ENCODE peak calls at places on chromosomes 2 and 18, in ten cellular contexts. T is A549, M is Panc1, R is left ventricle myocardium inferior, O is tibial artery, K is bronchial epithelial cell, C is BJ, V is transverse colon, U is mucosa of descending colon, J is pancreas. B is an unnamed sample.

GRCh38 chr18:13640266-13640860 is 86.0 kb downstream of the FAM210A start:
- DNase-seq in T (no peak), M (no peak), R (no peak), O (no peak), K (no peak), C (no peak), V (no peak), U (no peak), J (no peak), B (no peak)

GRCh38 chr2:134144651-134145050 is 109.2 kb upstream of the MGAT5 start:
- DNase-seq in T (no peak), M (no peak), R (no peak), O (no peak), K (no peak), C (no peak), V (no peak), U (no peak), J (no peak), B (no peak)

GRCh38 chr2:60963176-60963575 is 54.3 kb upstream of the PEX13 start:
- DNase-seq in T (no peak), M (no peak), R (no peak), O (no peak), K (no peak), C (no peak), V (no peak), U (no peak), J (no peak), B (no peak)

GRCh38 chr2:3094999-3095958 is 282.3 kb downstream of the EIPR1 start:
- DNase-seq in T (no peak), M (no peak), R (no peak), O (no peak), K (no peak), C (no peak), V (no peak), U (no peak), J (no peak), B (no peak)

GRCh38 chr2:144078802-144079386 is 441.0 kb downstream of the ZEB2 start:
- DNase-seq in T (no peak), M (no peak), R (no peak), O (no peak), K (no peak), C (no peak), V (no peak), U (no peak), J (no peak), B (no peak)

GRCh38 chr2:48415765-48416515 is 114.0 kb upstream of the STON1 start:
- DNase-seq in T (no peak), M (no peak), R (no peak), O (no peak), K (no peak), C (no peak), V (no peak), U (no peak), J (no peak), B (peak)

GRCh38 chr2:233361298-233361697 is 7.0 kb downstream of the DGKD start:
- DNase-seq in T (no peak), M (no peak), R (no peak), O (no peak), K (no peak), C (no peak), V (no peak), U (no peak), J (no peak), B (no peak)

GRCh38 chr18:43627833-43628370 is 350.6 kb upstream of the SYT4 start:
- DNase-seq in T (no peak), M (no peak), R (no peak), O (no peak), K (no peak), C (no peak), V (no peak), U (no peak), J (no peak), B (no peak)

GRCh38 chr2:168766600-168766999 is 35.8 kb upstream of the NOSTRIN start:
- DNase-seq in T (no peak), M (no peak), R (no peak), O (no peak), K (peak), C (no peak), V (no peak), U (no peak), J (no peak), B (no peak)

GRCh38 chr2:20490300-20491181 is 43.7 kb downstream of the RHOB start:
- DNase-seq in T (no peak), M (no peak), R (peak), O (peak), K (peak), C (no peak), V (peak), U (no peak), J (no peak), B (peak)

GRCh38 chr2:109351164-109351756 is 222.3 kb downstream of the SH3RF3 start:
- DNase-seq in T (no peak), M (no peak), R (peak), O (peak), K (peak), C (peak), V (peak), U (no peak), J (no peak), B (peak)

GRCh38 chr2:165277295-165277694 is 38.1 kb downstream of the SCN2A start:
- DNase-seq in T (no peak), M (no peak), R (no peak), O (no peak), K (peak), C (no peak), V (no peak), U (no peak), J (no peak), B (no peak)

GRCh38 chr2:79114797-79115494 is 5.3 kb upstream of the REG1A start:
- DNase-seq in T (no peak), M (no peak), R (no peak), O (no peak), K (no peak), C (no peak), V (no peak), U (no peak), J (no peak), B (no peak)

GRCh38 chr2:12300019-12300602 is 416.6 kb upstream of the TRIB2 start:
- DNase-seq in T (no peak), M (no peak), R (no peak), O (no peak), K (peak), C (no peak), V (no peak), U (no peak), J (no peak), B (peak)

GRCh38 chr2:43131051-43131889 is 95.1 kb downstream of the ZFP36L2 start:
- DNase-seq in T (peak), M (peak), R (peak), O (peak), K (peak), C (peak), V (peak), U (peak), J (no peak), B (peak)

GRCh38 chr2:42463570-42463969 is 30.2 kb downstream of the KCNG3 start:
- DNase-seq in T (no peak), M (no peak), R (no peak), O (no peak), K (no peak), C (no peak), V (no peak), U (no peak), J (no peak), B (no peak)

GRCh38 chr2:209094221-209094620 is 329.6 kb upstream of the MAP2 start:
- DNase-seq in T (no peak), M (no peak), R (no peak), O (no peak), K (no peak), C (no peak), V (no peak), U (no peak), J (no peak), B (no peak)

GRCh38 chr18:39604836-39605235 is 2039.2 kb upstream of the CELF4 start:
- DNase-seq in T (no peak), M (no peak), R (no peak), O (no peak), K (peak), C (no peak), V (no peak), U (no peak), J (no peak), B (peak)

GRCh38 chr18:8711736-8712135 is 6.4 kb downstream of the MTCL1 start:
- DNase-seq in T (no peak), M (no peak), R (no peak), O (no peak), K (no peak), C (no peak), V (no peak), U (no peak), J (no peak), B (no peak)

GRCh38 chr2:98607104-98607503 is 1.2 kb downstream of the COA5 start:
- DNase-seq in T (no peak), M (no peak), R (no peak), O (no peak), K (no peak), C (no peak), V (no peak), U (no peak), J (no peak), B (no peak)

GRCh38 chr2:53859354-53860159 is at the start of gene GPR75:
- DNase-seq in T (no peak), M (no peak), R (peak), O (no peak), K (peak), C (no peak), V (no peak), U (peak), J (peak), B (peak)

GRCh38 chr2:119248311-119248710 is 24.7 kb downstream of the STEAP3 start:
- DNase-seq in T (no peak), M (no peak), R (no peak), O (no peak), K (peak), C (no peak), V (no peak), U (no peak), J (no peak), B (peak)

GRCh38 chr2:234146087-234146826 is 95.8 kb downstream of the SPP2 start:
- DNase-seq in T (no peak), M (no peak), R (no peak), O (no peak), K (peak), C (peak), V (no peak), U (no peak), J (no peak), B (peak)

GRCh38 chr18:41767960-41768359 is 187.1 kb upstream of the PIK3C3 start:
- DNase-seq in T (no peak), M (no peak), R (no peak), O (no peak), K (peak), C (no peak), V (no peak), U (no peak), J (no peak), B (peak)

GRCh38 chr2:174835797-174836255 is 71.6 kb upstream of the CHRNA1 start:
- DNase-seq in T (no peak), M (no peak), R (no peak), O (no peak), K (peak), C (peak), V (no peak), U (no peak), J (no peak), B (peak)

GRCh38 chr2:158786897-158787296 is 8.2 kb upstream of the DAPL1 start:
- DNase-seq in T (no peak), M (no peak), R (no peak), O (no peak), K (no peak), C (no peak), V (no peak), U (no peak), J (no peak), B (no peak)

GRCh38 chr2:191646612-191646902 is 31.4 kb upstream of the NABP1 start:
- DNase-seq in T (no peak), M (no peak), R (no peak), O (no peak), K (peak), C (no peak), V (no peak), U (no peak), J (no peak), B (peak)

GRCh38 chr2:232441147-232441651 is 14.8 kb upstream of the ALPI start:
- DNase-seq in T (no peak), M (no peak), R (no peak), O (no peak), K (no peak), C (no peak), V (no peak), U (no peak), J (no peak), B (no peak)

GRCh38 chr2:219469186-219469724 is 29.4 kb upstream of the GMPPA start:
- DNase-seq in T (peak), M (no peak), R (no peak), O (no peak), K (peak), C (no peak), V (no peak), U (peak), J (no peak), B (peak)

DNA sequence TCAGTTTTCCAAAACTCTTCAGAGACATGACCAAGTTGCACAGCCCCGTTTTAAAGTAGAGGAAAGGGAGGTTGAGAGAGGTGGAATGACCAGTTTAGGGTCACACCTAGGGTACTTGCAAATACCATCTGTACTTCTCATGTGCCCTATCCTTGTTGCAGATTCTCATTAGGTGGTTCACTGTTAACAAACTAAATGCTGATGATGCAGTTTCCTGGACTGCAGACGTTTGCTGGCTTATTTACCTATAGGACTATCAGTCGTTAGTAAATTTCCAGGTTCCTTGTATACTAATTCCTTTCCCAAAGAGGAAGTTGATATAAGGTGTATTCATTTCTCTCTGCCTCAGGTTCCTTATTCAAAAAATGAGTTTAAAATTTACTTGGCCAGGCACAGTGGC is 1.4 kb downstream of the FARP2 start:
- DNase-seq in T (no peak), M (no peak), R (no peak), O (no peak), K (peak), C (no peak), V (no peak), U (no peak), J (no peak), B (no peak)
- H3K4me3 ChIP-seq in T (peak), M (peak), R (peak), O (peak), K (no peak), C (peak), V (no peak), U (no peak), J (no peak), B (peak)

DNA sequence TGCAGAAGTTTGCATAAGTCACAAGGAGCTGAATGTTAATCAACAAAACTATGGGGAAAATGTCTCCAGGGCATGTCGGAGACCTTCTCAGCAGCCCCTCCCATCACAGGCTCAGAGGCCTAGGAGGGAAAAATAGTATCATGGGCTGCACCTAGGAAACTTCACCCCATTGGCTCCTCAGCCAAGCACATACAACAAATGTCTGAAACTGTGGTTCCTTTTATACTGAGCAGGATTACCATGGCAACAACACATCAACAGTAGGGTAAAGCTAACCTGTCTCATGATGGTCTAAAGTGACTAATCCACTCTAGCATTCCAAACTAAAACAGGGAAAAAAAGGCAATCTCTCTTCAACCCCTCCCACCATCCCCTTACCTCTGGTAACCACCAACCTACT is 3.2 kb upstream of the NEMP2 start:
- DNase-seq in T (no peak), M (no peak), R (no peak), O (no peak), K (no peak), C (no peak), V (no peak), U (no peak), J (no peak), B (peak)
- TF ChIP-seq CTCF in T (no peak), M (no peak), R (no peak), O (no peak), K (no peak), C (no peak), V (no peak), U (no peak), J (no peak), B (no peak)

GRCh38 chr18:64405161-64405560 is 256.3 kb upstream of the LINC00305 start:
- DNase-seq in T (no peak), M (no peak), R (no peak), O (no peak), K (peak), C (no peak), V (no peak), U (no peak), J (no peak), B (peak)

GRCh38 chr18:64410685-64411084 is 261.8 kb upstream of the LINC00305 start:
- DNase-seq in T (no peak), M (no peak), R (no peak), O (no peak), K (no peak), C (no peak), V (no peak), U (no peak), J (no peak), B (no peak)

GRCh38 chr18:64407606-64408005 is 258.7 kb upstream of the LINC00305 start:
- DNase-seq in T (no peak), M (no peak), R (no peak), O (no peak), K (no peak), C (no peak), V (no peak), U (no peak), J (no peak), B (no peak)

GRCh38 chr18:64403784-64404498 is 255.1 kb upstream of the LINC00305 start:
- DNase-seq in T (no peak), M (no peak), R (no peak), O (no peak), K (peak), C (no peak), V (no peak), U (no peak), J (no peak), B (no peak)

DNA sequence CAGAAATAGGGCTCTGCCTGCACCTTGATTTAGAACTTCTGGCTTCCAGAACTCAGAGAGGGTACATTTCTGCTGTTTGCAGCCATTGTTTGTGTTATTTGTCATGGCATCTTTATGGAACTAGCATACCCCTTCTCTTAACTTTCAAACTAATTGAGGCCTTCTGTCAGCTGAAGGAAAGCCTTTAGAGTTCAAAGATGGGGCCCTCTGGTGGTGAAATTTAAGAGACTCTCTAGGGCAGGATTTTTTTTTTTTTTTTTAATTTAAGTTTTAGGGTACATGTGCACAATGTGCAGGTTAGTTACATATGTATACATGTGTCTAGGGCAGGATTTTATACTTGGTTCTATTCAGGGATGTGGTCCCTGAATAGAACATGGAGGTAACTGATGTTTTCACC is 260.6 kb upstream of the LINC00305 start:
- DNase-seq in T (no peak), M (no peak), R (no peak), O (no peak), K (peak), C (no peak), V (no peak), U (no peak), J (no peak), B (peak)
- H3K4me3 ChIP-seq in T (no peak), M (no peak), R (no peak), O (no peak), K (no peak), C (no peak), V (no peak), U (no peak), J (no peak), B (no peak)

DNA sequence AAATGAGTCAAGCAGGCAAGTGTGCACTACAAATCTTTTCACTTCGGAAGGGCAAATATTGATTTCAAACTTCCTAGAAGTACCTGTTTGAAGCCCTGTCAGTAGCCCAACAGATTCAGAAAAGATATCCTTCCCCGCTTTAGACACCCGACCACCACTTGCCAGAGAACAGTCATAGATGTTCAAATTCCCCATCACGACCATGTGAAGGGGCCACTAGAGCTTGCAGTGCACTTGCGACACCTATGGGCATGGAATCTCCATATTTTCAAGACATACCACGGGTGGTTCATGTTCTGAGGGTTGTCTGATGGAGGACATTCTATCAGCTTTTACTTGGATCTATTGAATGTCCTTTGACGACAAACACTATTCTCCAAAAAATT is 23.8 kb downstream of the GNLY start:
- DNase-seq in T (no peak), M (no peak), R (no peak), O (no peak), K (no peak), C (no peak), V (no peak), U (no peak), J (no peak), B (no peak)
- TF ChIP-seq CTCF in T (peak), M (no peak), R (no peak), O (no peak), K (peak), C (no peak), V (no peak), U (no peak), J (no peak), B (no peak)

GRCh38 chr2:44802409-44803099 is 138.9 kb upstream of the SIX3 start:
- DNase-seq in T (no peak), M (no peak), R (no peak), O (no peak), K (no peak), C (no peak), V (no peak), U (no peak), J (no peak), B (no peak)

GRCh38 chr2:44805836-44806235 is 135.7 kb upstream of the SIX3 start:
- DNase-seq in T (no peak), M (no peak), R (no peak), O (no peak), K (no peak), C (no peak), V (no peak), U (no peak), J (no peak), B (no peak)

GRCh38 chr2:44805391-44805790 is 136.1 kb upstream of the SIX3 start:
- DNase-seq in T (no peak), M (no peak), R (no peak), O (no peak), K (no peak), C (no peak), V (no peak), U (no peak), J (no peak), B (no peak)

GRCh38 chr2:44803100-44803424 is 138.4 kb upstream of the SIX3 start:
- DNase-seq in T (no peak), M (no peak), R (no peak), O (no peak), K (no peak), C (no peak), V (no peak), U (no peak), J (no peak), B (no peak)

GRCh38 chr2:44804406-44805235 is 136.9 kb upstream of the SIX3 start:
- DNase-seq in T (no peak), M (no peak), R (no peak), O (no peak), K (no peak), C (no peak), V (no peak), U (no peak), J (no peak), B (no peak)
- H3K4me3 ChIP-seq in T (no peak), M (no peak), R (no peak), O (no peak), K (no peak), C (no peak), V (no peak), U (no peak), J (no peak), B (no peak)

GRCh38 chr2:97355176-97355575 is 234.5 kb downstream of the ANKRD36B start:
- DNase-seq in T (no peak), M (no peak), R (no peak), O (no peak), K (no peak), C (no peak), V (no peak), U (no peak), J (no peak), B (no peak)

GRCh38 chr2:97360202-97360601 is 229.5 kb downstream of the ANKRD36B start:
- DNase-seq in T (no peak), M (no peak), R (no peak), O (no peak), K (no peak), C (no peak), V (no peak), U (no peak), J (no peak), B (no peak)

GRCh38 chr2:97354576-97354975 is 235.1 kb downstream of the ANKRD36B start:
- DNase-seq in T (no peak), M (no peak), R (no peak), O (no peak), K (no peak), C (no peak), V (no peak), U (no peak), J (no peak), B (no peak)

DNA sequence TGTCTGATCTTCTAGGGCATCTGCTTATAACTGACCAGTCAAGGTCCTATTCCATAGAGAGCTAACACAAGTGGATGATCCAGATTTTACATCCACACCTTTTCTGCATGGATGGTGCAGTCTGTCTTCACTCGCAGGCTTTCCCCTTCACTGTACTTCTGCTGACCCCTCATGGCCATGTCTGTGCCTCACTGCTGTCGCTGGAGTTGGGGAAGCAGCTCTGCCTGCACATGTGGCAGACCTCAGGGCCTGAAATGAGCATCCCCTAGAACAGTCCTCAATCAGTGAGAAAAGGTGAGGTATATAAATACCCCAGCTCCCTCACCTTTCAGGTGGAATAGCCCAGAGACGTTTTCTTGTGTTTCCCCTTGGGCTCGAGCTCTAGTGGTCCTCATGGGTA is 233.8 kb downstream of the ANKRD36B start:
- DNase-seq in T (no peak), M (no peak), R (no peak), O (no peak), K (no peak), C (no peak), V (no peak), U (no peak), J (no peak), B (peak)
- TF ChIP-seq CTCF in T (no peak), M (no peak), R (no peak), O (no peak), K (no peak), C (no peak), V (no peak), U (no peak), J (no peak), B (no peak)